ENCODE peak calls at places on chromosomes 4 and X, in seven cellular contexts. Q, U, Z, T, N, W and R are unnamed samples.

GRCh38 chrX:122943918-122944317 is 240.2 kb upstream of the GRIA3 start:
- DNase-seq in Q (peak), U (no peak), Z (peak), T (peak), N (peak), W (peak), R (no peak)

GRCh38 chrX:30027636-30028035 is 187.7 kb upstream of the MAGEB2 start:
- DNase-seq in Q (no peak), U (no peak), Z (no peak), T (peak), N (no peak), W (no peak), R (no peak)

GRCh38 chrX:109966246-109966645 is 36.7 kb upstream of the TMEM164 start:
- DNase-seq in Q (no peak), U (no peak), Z (no peak), T (no peak), N (peak), W (peak), R (no peak)

GRCh38 chr4:54657194-54657555 is 582 bp upstream of the KIT start:
- DNase-seq in Q (no peak), U (no peak), Z (no peak), T (no peak), N (no peak), W (no peak), R (no peak)

GRCh38 chr4:186009976-186010375 is 59.0 kb upstream of the TLR3 start:
- DNase-seq in Q (no peak), U (no peak), Z (no peak), T (no peak), N (no peak), W (no peak), R (no peak)

GRCh38 chr4:167868163-167868562 is 224.2 kb upstream of the ANXA10 start:
- DNase-seq in Q (peak), U (no peak), Z (peak), T (no peak), N (peak), W (peak), R (no peak)

GRCh38 chrX:15973299-15973698 is 118.7 kb upstream of the AP1S2 start:
- DNase-seq in Q (peak), U (no peak), Z (peak), T (peak), N (peak), W (peak), R (peak)

GRCh38 chr4:20127626-20128025 is 124.1 kb upstream of the SLIT2 start:
- DNase-seq in Q (no peak), U (no peak), Z (peak), T (no peak), N (peak), W (no peak), R (no peak)

GRCh38 chr4:77036206-77036605 is 39.6 kb downstream of the CCNI start:
- DNase-seq in Q (peak), U (no peak), Z (peak), T (no peak), N (peak), W (peak), R (no peak)

GRCh38 chr4:111046811-111047210 is 423.9 kb upstream of the PITX2 start:
- DNase-seq in Q (no peak), U (no peak), Z (no peak), T (peak), N (no peak), W (no peak), R (no peak)

GRCh38 chrX:110852180-110852579 is 56.6 kb upstream of the CHRDL1 start:
- DNase-seq in Q (peak), U (no peak), Z (peak), T (peak), N (peak), W (peak), R (no peak)

GRCh38 chr4:137677851-137678250 is 145.6 kb upstream of the PCDH18 start:
- DNase-seq in Q (peak), U (no peak), Z (peak), T (peak), N (peak), W (peak), R (no peak)

GRCh38 chrX:155068165-155068564 is 2.8 kb downstream of the CMC4 start:
- DNase-seq in Q (peak), U (no peak), Z (peak), T (peak), N (peak), W (peak), R (no peak)

GRCh38 chr4:117385531-117385930 is 300.2 kb upstream of the TRAM1L1 start:
- DNase-seq in Q (peak), U (no peak), Z (peak), T (peak), N (peak), W (no peak), R (no peak)

GRCh38 chr4:185019451-185020292 is 1.4 kb downstream of the HELT start:
- DNase-seq in Q (no peak), U (peak), Z (no peak), T (no peak), N (no peak), W (no peak), R (no peak)

GRCh38 chr4:141210168-141210567 is 10.5 kb upstream of the ZNF330 start:
- DNase-seq in Q (no peak), U (no peak), Z (no peak), T (no peak), N (no peak), W (no peak), R (no peak)

GRCh38 chr4:175435437-175435836 is 376.6 kb downstream of the GPM6A start:
- DNase-seq in Q (no peak), U (peak), Z (no peak), T (no peak), N (peak), W (peak), R (no peak)

GRCh38 chr4:185839204-185839712 is 27.3 kb upstream of the SORBS2 start:
- DNase-seq in Q (peak), U (peak), Z (peak), T (peak), N (peak), W (peak), R (no peak)

GRCh38 chr4:1715002-1715761 is 3.1 kb upstream of the SLBP start:
- DNase-seq in Q (no peak), U (no peak), Z (no peak), T (no peak), N (no peak), W (no peak), R (no peak)

GRCh38 chr4:136864580-136865185 is 667.6 kb downstream of the PCDH18 start:
- DNase-seq in Q (peak), U (no peak), Z (peak), T (peak), N (peak), W (peak), R (peak)

GRCh38 chr4:118772149-118773081 is 63.5 kb downstream of the SEC24D start:
- DNase-seq in Q (peak), U (no peak), Z (peak), T (peak), N (peak), W (peak), R (peak)

GRCh38 chr4:38162240-38162784 is 202.1 kb downstream of the PTTG2 start:
- DNase-seq in Q (peak), U (no peak), Z (peak), T (peak), N (peak), W (peak), R (no peak)

GRCh38 chr4:56078866-56079265 is 130.1 kb downstream of the CEP135 start:
- DNase-seq in Q (peak), U (no peak), Z (no peak), T (no peak), N (no peak), W (no peak), R (peak)

GRCh38 chr4:3229964-3230363 is 19.0 kb upstream of the MSANTD1 start:
- DNase-seq in Q (no peak), U (no peak), Z (no peak), T (no peak), N (no peak), W (no peak), R (no peak)